ENCODE peak calls at places on chromosome 20, in eight cellular contexts. J is HepG2, V is A549, B is ovary, G is stomach, C is K562, Z is H1, D is suprapubic skin. L is an unnamed sample.

GRCh38 chr20:11248691-11249178 is 574.9 kb upstream of the JAG1 start:
- DNase-seq in J (no peak), V (no peak), B (no peak), G (no peak), C (no peak), Z (no peak), D (no peak), L (no peak)

GRCh38 chr20:50256577-50256976 is 65.9 kb downstream of the CEBPB start:
- DNase-seq in J (no peak), V (no peak), B (no peak), G (no peak), C (no peak), Z (no peak), D (no peak), L (no peak)

GRCh38 chr20:19849341-19850189 is 91.5 kb downstream of the RIN2 start:
- DNase-seq in J (no peak), V (no peak), B (no peak), G (no peak), C (no peak), Z (no peak), D (no peak), L (no peak)

GRCh38 chr20:49894073-49894470 is 21.3 kb downstream of the SPATA2 start:
- DNase-seq in J (no peak), V (no peak), B (no peak), G (no peak), C (no peak), Z (no peak), D (no peak), L (no peak)

GRCh38 chr20:53399592-53400335 is 193.9 kb downstream of the ZNF217 start:
- DNase-seq in J (no peak), V (no peak), B (no peak), G (peak), C (no peak), Z (no peak), D (no peak), L (no peak)

GRCh38 chr20:6162239-6162638 is 39.4 kb upstream of the FERMT1 start:
- DNase-seq in J (no peak), V (no peak), B (no peak), G (no peak), C (no peak), Z (no peak), D (peak), L (no peak)

GRCh38 chr20:37238426-37238825 is 23.2 kb downstream of the GHRH start:
- DNase-seq in J (no peak), V (no peak), B (no peak), G (no peak), C (no peak), Z (no peak), D (peak), L (no peak)

GRCh38 chr20:52975024-52975732 is 3.0 kb downstream of the TSHZ2 start:
- DNase-seq in J (no peak), V (no peak), B (no peak), G (peak), C (no peak), Z (no peak), D (no peak), L (no peak)

GRCh38 chr20:37270586-37271420 is 9.2 kb upstream of the GHRH start:
- DNase-seq in J (peak), V (no peak), B (no peak), G (no peak), C (peak), Z (no peak), D (no peak), L (no peak)

GRCh38 chr20:20755227-20755626 is 42.8 kb upstream of the RALGAPA2 start:
- DNase-seq in J (no peak), V (no peak), B (no peak), G (no peak), C (no peak), Z (no peak), D (no peak), L (no peak)

GRCh38 chr20:48052492-48052870 is 267.2 kb upstream of the SULF2 start:
- DNase-seq in J (no peak), V (no peak), B (no peak), G (no peak), C (no peak), Z (no peak), D (no peak), L (no peak)

GRCh38 chr20:48741669-48742068 is 86.1 kb downstream of the PREX1 start:
- DNase-seq in J (no peak), V (no peak), B (no peak), G (no peak), C (no peak), Z (no peak), D (no peak), L (no peak)

GRCh38 chr20:39795401-39796272 is 833.5 kb downstream of the DHX35 start:
- DNase-seq in J (no peak), V (no peak), B (no peak), G (no peak), C (no peak), Z (no peak), D (no peak), L (no peak)

GRCh38 chr20:50438986-50439407 is 71.2 kb upstream of the PTPN1 start:
- DNase-seq in J (no peak), V (peak), B (no peak), G (no peak), C (peak), Z (no peak), D (no peak), L (no peak)

DNA sequence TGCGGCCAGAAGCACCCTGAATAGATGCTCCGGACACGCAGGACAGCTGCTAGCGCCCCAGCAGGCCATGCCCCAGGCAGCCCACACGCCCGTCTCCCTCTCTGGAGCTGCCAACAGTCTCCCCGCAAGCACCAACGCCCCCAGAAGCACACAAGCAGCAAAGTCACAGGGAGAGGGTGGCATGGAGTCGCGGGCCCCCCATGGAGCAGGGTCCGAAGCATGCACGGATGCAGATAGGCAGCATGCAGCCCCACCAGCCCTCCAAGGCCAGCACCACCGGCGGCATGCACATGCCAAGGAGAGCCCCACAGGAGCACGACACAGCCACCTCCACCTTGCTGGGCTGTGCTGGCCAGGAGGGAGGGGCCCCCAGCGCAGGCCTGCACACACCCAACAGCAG is 53.8 kb downstream of the KCNQ2 start:
- DNase-seq in J (no peak), V (no peak), B (no peak), G (no peak), C (no peak), Z (no peak), D (no peak), L (no peak)
- H3K27ac ChIP-seq in J (no peak), V (no peak), B (no peak), G (no peak), C (no peak), Z (no peak), D (no peak), L (no peak)

GRCh38 chr20:63052571-63053429 is 46.0 kb upstream of the BHLHE23 start:
- DNase-seq in J (no peak), V (no peak), B (no peak), G (no peak), C (peak), Z (no peak), D (peak), L (no peak)

GRCh38 chr20:63054695-63055240 is 48.0 kb upstream of the BHLHE23 start:
- DNase-seq in J (no peak), V (no peak), B (no peak), G (no peak), C (no peak), Z (peak), D (peak), L (no peak)

GRCh38 chr20:63053430-63054102 is 46.8 kb upstream of the BHLHE23 start:
- DNase-seq in J (no peak), V (no peak), B (no peak), G (no peak), C (no peak), Z (peak), D (no peak), L (no peak)

GRCh38 chr20:63055575-63056235 is 48.9 kb upstream of the BHLHE23 start:
- DNase-seq in J (no peak), V (no peak), B (no peak), G (no peak), C (no peak), Z (no peak), D (peak), L (no peak)

GRCh38 chr20:63054103-63054474 is 47.3 kb upstream of the BHLHE23 start:
- DNase-seq in J (no peak), V (no peak), B (no peak), G (no peak), C (no peak), Z (peak), D (peak), L (no peak)
- TF ChIP-seq EP300 in J (no peak), V (no peak), B (no peak), G (no peak), C (no peak), Z (no peak), D (no peak), L (no peak)

DNA sequence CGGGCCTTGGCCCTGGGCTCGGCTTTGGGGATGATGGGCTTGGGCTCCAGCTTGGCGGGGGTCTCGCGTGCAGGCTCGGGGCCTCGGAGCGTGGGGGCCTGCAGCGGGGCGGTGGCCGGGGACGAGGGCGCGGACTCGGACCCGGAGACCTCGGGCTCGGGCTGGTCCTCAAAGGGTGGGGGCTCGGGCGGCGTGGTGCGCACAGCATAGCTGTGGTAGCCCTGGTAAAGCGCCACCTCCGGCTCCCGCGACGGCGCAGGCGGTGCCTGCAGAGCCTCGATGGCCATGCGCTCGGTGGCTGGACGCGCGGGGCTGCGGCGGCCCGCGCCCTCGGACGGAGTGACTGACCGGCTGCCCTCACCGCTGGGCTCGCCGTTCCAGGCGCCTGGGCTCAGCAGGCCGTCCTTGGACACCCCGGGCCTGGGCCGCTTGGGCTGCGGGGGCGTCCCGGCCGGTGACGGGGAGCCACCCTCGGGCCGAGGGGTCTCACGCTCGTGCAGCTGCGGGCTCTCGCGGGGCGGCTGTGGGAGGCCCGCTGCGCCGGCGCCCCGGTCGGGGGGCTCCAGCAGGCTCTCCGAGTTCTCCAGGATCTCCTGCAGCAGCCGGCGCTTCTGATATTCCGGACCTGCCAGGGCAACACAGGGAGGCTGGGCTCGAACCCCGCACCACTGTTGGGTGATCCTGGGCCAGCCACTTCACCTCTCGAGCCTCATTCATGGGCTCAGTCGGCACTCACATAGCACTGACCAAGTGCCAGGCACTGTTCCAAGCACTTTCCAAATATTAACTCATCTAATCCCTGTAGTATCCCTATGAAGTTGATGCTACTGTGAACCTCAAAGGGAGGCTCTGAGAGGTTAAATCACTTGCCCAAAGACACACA is 71.0 kb downstream of the JPH2 start:
- DNase-seq in J (no peak), V (no peak), B (no peak), G (no peak), C (no peak), Z (no peak), D (no peak), L (no peak)
- H3K27ac ChIP-seq in J (no peak), V (no peak), B (no peak), G (no peak), C (no peak), Z (no peak), D (no peak), L (peak)

GRCh38 chr20:60060006-60060557 is 101.9 kb downstream of the CDH26 start:
- DNase-seq in J (no peak), V (no peak), B (no peak), G (no peak), C (no peak), Z (no peak), D (no peak), L (no peak)

GRCh38 chr20:60057123-60057865 is 99.1 kb downstream of the CDH26 start:
- DNase-seq in J (peak), V (peak), B (peak), G (peak), C (peak), Z (peak), D (no peak), L (peak)

GRCh38 chr20:60058869-60059268 is 100.6 kb downstream of the CDH26 start:
- DNase-seq in J (no peak), V (no peak), B (no peak), G (no peak), C (no peak), Z (no peak), D (no peak), L (no peak)

GRCh38 chr20:60056345-60057122 is 98.3 kb downstream of the CDH26 start:
- DNase-seq in J (no peak), V (no peak), B (no peak), G (no peak), C (no peak), Z (no peak), D (no peak), L (no peak)

DNA sequence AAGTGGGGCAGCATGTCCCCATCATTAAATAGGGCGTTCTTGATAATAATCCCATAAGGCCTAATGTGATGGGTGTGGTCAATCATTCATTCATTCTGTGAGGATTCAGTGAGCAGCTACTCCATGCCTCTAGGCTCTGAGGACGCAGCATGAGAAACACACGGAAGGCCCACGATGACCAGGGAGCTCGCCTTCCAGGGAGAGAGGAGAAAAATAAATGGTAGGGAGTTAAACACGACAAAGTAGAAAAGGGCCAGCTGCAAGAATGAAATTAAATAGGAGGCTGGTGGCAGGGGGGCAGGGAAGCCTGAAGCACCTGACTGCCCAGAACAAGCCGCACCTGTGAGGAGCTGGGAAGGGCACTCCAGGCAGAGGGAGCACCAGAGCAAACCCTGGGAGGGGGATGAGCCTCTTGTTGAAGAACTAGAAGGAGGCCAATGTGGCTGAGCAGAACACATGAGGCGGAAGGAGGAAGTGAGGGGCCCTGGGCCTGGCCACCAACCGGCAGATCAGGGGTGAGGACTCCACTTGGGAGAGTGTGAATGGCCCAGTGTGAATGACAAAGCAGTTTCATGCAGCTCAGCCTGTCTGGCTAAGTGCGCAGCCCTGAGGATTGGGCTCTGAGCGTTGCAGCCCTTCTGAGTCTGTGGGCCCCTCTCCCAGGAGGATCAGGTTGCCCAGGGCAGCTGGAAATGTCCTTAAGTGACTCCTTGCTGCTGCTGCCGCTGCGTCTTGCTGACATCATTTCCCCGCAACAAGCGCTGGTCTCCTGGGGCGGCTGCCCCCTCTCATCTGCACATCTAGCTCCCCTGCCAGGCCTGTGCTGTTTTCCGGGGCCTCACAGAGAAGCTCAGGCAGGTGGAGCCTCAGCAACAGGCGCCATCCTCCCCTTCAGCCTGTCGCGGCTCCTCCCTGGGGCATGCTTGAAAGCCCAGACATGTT is 99.9 kb downstream of the CDH26 start:
- DNase-seq in J (no peak), V (no peak), B (no peak), G (no peak), C (peak), Z (peak), D (no peak), L (peak)
- TF ChIP-seq EP300 in J (no peak), V (no peak), B (no peak), G (no peak), C (no peak), Z (no peak), D (no peak), L (no peak)

DNA sequence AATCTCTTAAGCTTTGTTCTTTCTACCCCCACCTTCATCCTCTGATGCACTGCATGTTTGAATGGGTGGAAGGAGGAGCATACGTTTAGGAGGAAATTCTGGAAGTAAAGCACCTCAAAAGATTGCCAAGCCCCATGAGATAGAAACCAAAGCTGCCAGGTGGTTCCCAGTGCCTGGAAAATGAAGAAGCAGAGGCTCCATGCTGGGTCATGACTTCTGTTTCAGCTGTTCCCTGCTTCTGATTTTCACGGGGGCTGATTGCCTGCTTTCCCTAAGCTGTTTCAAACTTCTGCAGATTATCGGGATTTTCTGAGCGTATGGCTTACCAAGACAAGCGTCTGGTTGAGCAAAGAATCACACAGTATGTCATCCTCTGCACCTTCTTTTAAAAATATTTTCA is 87.5 kb upstream of the SYNDIG1 start:
- DNase-seq in J (no peak), V (no peak), B (no peak), G (no peak), C (no peak), Z (no peak), D (no peak), L (no peak)
- H3K27ac ChIP-seq in J (no peak), V (no peak), B (no peak), G (no peak), C (no peak), Z (no peak), D (no peak), L (no peak)

GRCh38 chr20:34074101-34074760 is 37.8 kb downstream of the EIF2S2 start:
- DNase-seq in J (no peak), V (no peak), B (no peak), G (no peak), C (no peak), Z (no peak), D (no peak), L (no peak)
- TF ChIP-seq EP300 in J (no peak), V (no peak), B (no peak), G (no peak), C (no peak), Z (no peak), D (no peak), L (no peak)

DNA sequence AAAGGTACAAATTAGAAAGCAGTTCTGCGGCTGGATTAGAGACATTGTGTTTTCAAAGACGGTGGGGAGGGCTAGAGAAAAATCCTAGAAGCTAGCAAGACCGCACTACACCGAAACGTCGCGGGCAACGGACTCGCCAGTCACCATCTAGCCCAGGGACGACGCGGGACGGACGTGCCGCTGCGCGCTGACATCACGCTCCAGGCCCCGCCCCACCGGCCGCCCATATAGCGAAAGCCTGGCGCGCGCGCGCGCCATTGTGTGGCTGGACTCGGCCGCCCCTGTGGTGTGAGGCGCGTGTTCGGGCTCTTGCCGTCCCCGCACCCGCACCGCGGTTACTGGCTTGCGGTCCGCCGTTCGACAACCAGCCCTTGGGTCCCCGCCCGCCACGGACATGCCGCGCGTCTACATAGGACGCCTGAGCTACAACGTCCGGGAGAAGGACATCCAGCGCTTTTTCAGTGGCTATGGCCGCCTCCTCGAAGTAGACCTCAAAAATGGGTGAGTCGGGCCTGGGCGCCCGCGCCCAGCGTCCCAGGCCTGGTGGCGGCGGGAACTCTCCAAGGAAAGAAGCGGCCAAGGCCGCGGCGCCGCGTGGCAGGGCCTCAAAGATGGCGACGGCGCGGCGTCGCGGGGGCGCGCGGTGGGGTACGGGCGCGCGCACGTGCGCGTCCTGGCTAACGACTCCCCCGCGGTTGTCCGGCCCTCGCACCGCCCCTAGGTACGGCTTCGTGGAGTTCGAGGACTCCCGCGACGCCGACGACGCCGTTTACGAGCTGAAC is at the start of gene SRSF6:
- DNase-seq in J (peak), V (peak), B (peak), G (peak), C (peak), Z (peak), D (peak), L (peak)
- H3K27ac ChIP-seq in J (peak), V (peak), B (peak), G (peak), C (peak), Z (peak), D (peak), L (peak)

L was measured in transverse colon.